ENCODE peak calls at places on chromosomes 3 and 15, in seven cellular contexts. U is ovary, Z is NCI-H1092 treated with DMSO at 0.1 percent for 48 hours, O is GM13977, J is T-cell, B is lower leg skin, I is AG04450. M is an unnamed sample.

GRCh38 chr3:127455541-127456450 is 134.7 kb downstream of the TPRA1 start:
- DNase-seq in U (peak; percentile 63), Z (peak; percentile 86), O (peak; percentile 95), J (peak; percentile 21), B (peak; percentile 90), I (no peak), M (peak; percentile 72)

GRCh38 chr3:14252321-14253021 is 73.9 kb downstream of the LSM3 start:
- DNase-seq in U (no peak), Z (no peak), O (no peak), J (no peak), B (no peak), I (no peak), M (no peak)

GRCh38 chr3:105730973-105731372 is 137.8 kb downstream of the CBLB start:
- DNase-seq in U (no peak), Z (no peak), O (no peak), J (no peak), B (no peak), I (no peak), M (no peak)

GRCh38 chr15:99414755-99415731 is 150.7 kb upstream of the MEF2A start:
- DNase-seq in U (no peak), Z (no peak), O (no peak), J (no peak), B (peak; percentile 81), I (no peak), M (no peak)

GRCh38 chr15:74978503-74978902 is 16.9 kb upstream of the SCAMP5 start:
- DNase-seq in U (no peak), Z (no peak), O (no peak), J (no peak), B (no peak), I (no peak), M (peak; percentile 39)

GRCh38 chr3:130341882-130342281 is 3.6 kb upstream of the COL6A5 start:
- DNase-seq in U (no peak), Z (no peak), O (no peak), J (no peak), B (no peak), I (no peak), M (no peak)

GRCh38 chr15:94070341-94071275 is 160.8 kb upstream of the MCTP2 start:
- DNase-seq in U (no peak), Z (no peak), O (no peak), J (no peak), B (no peak), I (no peak), M (peak; percentile 36)

GRCh38 chr15:99443768-99444446 is 121.9 kb upstream of the MEF2A start:
- DNase-seq in U (peak; percentile 8), Z (no peak), O (no peak), J (no peak), B (peak; percentile 82), I (no peak), M (no peak)

GRCh38 chr3:5423523-5423922 is 236.0 kb downstream of the EDEM1 start:
- DNase-seq in U (no peak), Z (no peak), O (no peak), J (no peak), B (no peak), I (no peak), M (no peak)

GRCh38 chr3:88469216-88469615 is 319.5 kb downstream of the C3orf38 start:
- DNase-seq in U (no peak), Z (no peak), O (no peak), J (no peak), B (no peak), I (no peak), M (no peak)

GRCh38 chr15:32878342-32878741 is 160.5 kb downstream of the GREM1 start:
- DNase-seq in U (no peak), Z (no peak), O (no peak), J (no peak), B (no peak), I (no peak), M (no peak)

GRCh38 chr15:55816017-55816416 is 73.1 kb upstream of the PRTG start:
- DNase-seq in U (no peak), Z (no peak), O (no peak), J (no peak), B (no peak), I (no peak), M (no peak)

GRCh38 chr3:186933801-186934200 is 3.5 kb downstream of the ST6GAL1 start:
- DNase-seq in U (no peak), Z (no peak), O (no peak), J (no peak), B (no peak), I (no peak), M (no peak)

GRCh38 chr3:136949708-136950107 is 8.1 kb upstream of the IL20RB start:
- DNase-seq in U (no peak), Z (no peak), O (no peak), J (no peak), B (no peak), I (no peak), M (no peak)

GRCh38 chr15:57053470-57053869 is 135.0 kb downstream of the TCF12 start:
- DNase-seq in U (no peak), Z (no peak), O (no peak), J (no peak), B (no peak), I (no peak), M (no peak)

GRCh38 chr15:58611731-58612676 is 137.5 kb downstream of the ADAM10 start:
- DNase-seq in U (no peak), Z (no peak), O (no peak), J (no peak), B (no peak), I (no peak), M (no peak)

GRCh38 chr15:61243984-61244593 is 15.0 kb upstream of the RORA start:
- DNase-seq in U (no peak), Z (no peak), O (no peak), J (no peak), B (no peak), I (no peak), M (no peak)

GRCh38 chr3:12679468-12679867 is 15.6 kb upstream of the RAF1 start:
- DNase-seq in U (no peak), Z (no peak), O (peak; percentile 5), J (no peak), B (no peak), I (peak; percentile 62), M (no peak)

GRCh38 chr3:2511356-2511755 is 412.7 kb downstream of the CNTN4 start:
- DNase-seq in U (no peak), Z (peak; percentile 86), O (no peak), J (no peak), B (no peak), I (no peak), M (peak; percentile 47)

GRCh38 chr15:49215768-49216739 is 46.0 kb downstream of the GALK2 start:
- DNase-seq in U (no peak), Z (peak; percentile 31), O (peak; percentile 21), J (no peak), B (no peak), I (no peak), M (no peak)

GRCh38 chr3:66822059-66823009 is 175.8 kb upstream of the KBTBD8 start:
- DNase-seq in U (peak; percentile 39), Z (peak; percentile 9), O (peak; percentile 43), J (peak; percentile 45), B (peak; percentile 89), I (peak; percentile 42), M (peak; percentile 46)

GRCh38 chr3:13650210-13651056 is 101.5 kb downstream of the FBLN2 start:
- DNase-seq in U (peak; percentile 59), Z (peak; percentile 67), O (peak; percentile 91), J (peak; percentile 80), B (peak; percentile 95), I (peak; percentile 21), M (peak; percentile 83)

GRCh38 chr15:82139823-82140268 is 94.0 kb upstream of the MEX3B start:
- DNase-seq in U (no peak), Z (peak; percentile 12), O (peak; percentile 31), J (no peak), B (no peak), I (no peak), M (peak; percentile 23)

GRCh38 chr3:16252988-16253387 is 11.8 kb downstream of the DPH3 start:
- DNase-seq in U (no peak), Z (no peak), O (no peak), J (no peak), B (no peak), I (no peak), M (no peak)

GRCh38 chr3:132265008-132265407 is 52.2 kb upstream of the ACP3 start:
- DNase-seq in U (no peak), Z (no peak), O (no peak), J (no peak), B (no peak), I (no peak), M (no peak)

GRCh38 chr3:135166266-135166825 is 371.3 kb downstream of the EPHB1 start:
- DNase-seq in U (no peak), Z (no peak), O (no peak), J (no peak), B (no peak), I (no peak), M (peak; percentile 65)

GRCh38 chr15:59251001-59251845 is 44.6 kb downstream of the LDHAL6B start:
- DNase-seq in U (no peak), Z (no peak), O (peak; percentile 47), J (no peak), B (no peak), I (no peak), M (no peak)

GRCh38 chr15:90545095-90545494 is 15.4 kb downstream of the CRTC3 start:
- DNase-seq in U (no peak), Z (no peak), O (no peak), J (no peak), B (no peak), I (no peak), M (no peak)

GRCh38 chr3:15633766-15634588 is 32.4 kb downstream of the BTD start:
- DNase-seq in U (peak; percentile 32), Z (no peak), O (no peak), J (no peak), B (no peak), I (no peak), M (peak; percentile 58)

M was measured in Ammon's horn.